ENCODE peak calls at places on chromosome 22, in ten cellular contexts. I, G, W, V, E, B, Q, P, D and H are unnamed samples.
A peak's percentile ranks its signal among the peaks of the same experiment; 100 is the strongest.

GRCh38 chr22:42747701-42748513 is 27.2 kb upstream of the A4GALT start:
- DNase-seq in P (no peak), W (no peak), E (peak; percentile 78), D (no peak), B (no peak), Q (peak; percentile 35), I (no peak), G (no peak), V (no peak), H (peak; percentile 46)

GRCh38 chr22:45129703-45130524 is 33.8 kb upstream of the NUP50 start:
- DNase-seq in D (no peak), P (no peak), Q (no peak), V (no peak), B (no peak), E (no peak), I (peak; percentile 22), G (no peak), W (no peak), H (no peak)

GRCh38 chr22:25774575-25775026 is 32.6 kb downstream of the MYO18B start:
- DNase-seq in W (no peak), P (no peak), V (no peak), D (no peak), Q (no peak), E (no peak), G (no peak), I (peak; percentile 82), B (no peak), H (no peak)

GRCh38 chr22:39179401-39179827 is 26.9 kb upstream of the CBX7 start:
- DNase-seq in I (peak; percentile 63), W (no peak), D (no peak), Q (no peak), E (no peak), V (no peak), B (peak; percentile 56), P (no peak), G (no peak), H (no peak)

GRCh38 chr22:50098052-50098451 is 8.2 kb downstream of the MOV10L1 start:
- DNase-seq in I (no peak), V (no peak), B (no peak), G (no peak), W (no peak), D (no peak), P (no peak), E (no peak), Q (no peak), H (no peak)

GRCh38 chr22:27641049-27641790 is 160.3 kb downstream of the MN1 start:
- DNase-seq in G (no peak), E (no peak), W (no peak), D (no peak), Q (no peak), V (no peak), B (peak; percentile 44), I (no peak), P (peak; percentile 41), H (no peak)

GRCh38 chr22:30434775-30435315 is 9.3 kb downstream of the MTFP1 start:
- DNase-seq in E (no peak), I (no peak), V (no peak), Q (no peak), P (no peak), B (peak; percentile 32), W (no peak), G (peak; percentile 25), D (no peak), H (no peak)

GRCh38 chr22:46969491-46969890 is 207.0 kb downstream of the TBC1D22A start:
- DNase-seq in Q (no peak), I (no peak), E (no peak), D (no peak), P (no peak), W (no peak), G (no peak), B (no peak), V (no peak), H (no peak)

GRCh38 chr22:32378703-32379272 is 21.1 kb downstream of the RFPL3 start:
- DNase-seq in D (no peak), V (no peak), E (peak; percentile 29), Q (no peak), W (no peak), B (no peak), G (no peak), I (peak; percentile 93), P (peak; percentile 25), H (no peak)

GRCh38 chr22:19819911-19820879 is 34.5 kb downstream of the GNB1L start:
- DNase-seq in G (no peak), E (no peak), V (no peak), Q (no peak), P (no peak), D (no peak), B (peak; percentile 76), I (no peak), W (no peak), H (no peak)

GRCh38 chr22:44326549-44326881 is 13.8 kb upstream of the SHISAL1 start:
- DNase-seq in W (no peak), Q (no peak), E (no peak), P (no peak), D (no peak), G (no peak), B (no peak), I (no peak), V (no peak), H (no peak)

GRCh38 chr22:30266445-30267381 is at the start of gene OSM:
- DNase-seq in E (no peak), W (no peak), Q (no peak), G (peak; percentile 87), B (no peak), I (no peak), D (no peak), V (peak; percentile 66), P (peak; percentile 37), H (no peak)

GRCh38 chr22:39928556-39929401 is 27.9 kb downstream of the GRAP2 start:
- DNase-seq in W (no peak), P (no peak), I (no peak), E (no peak), V (no peak), D (no peak), G (no peak), Q (no peak), B (no peak), H (no peak)

GRCh38 chr22:48101704-48102103 is 1339.3 kb downstream of the TBC1D22A start:
- DNase-seq in D (no peak), B (no peak), V (no peak), E (no peak), G (no peak), Q (no peak), P (no peak), I (no peak), W (no peak), H (no peak)

GRCh38 chr22:36510966-36511881 is 4.4 kb upstream of the FOXRED2 start:
- DNase-seq in P (no peak), E (peak; percentile 65), W (peak; percentile 28), D (no peak), I (peak; percentile 82), G (peak; percentile 45), V (no peak), Q (no peak), B (no peak), H (no peak)

GRCh38 chr22:29202231-29203192 is 3.2 kb upstream of the EMID1 start:
- DNase-seq in E (peak; percentile 62), G (peak; percentile 91), I (peak; percentile 68), W (peak; percentile 88), P (peak; percentile 31), Q (no peak), B (no peak), V (peak; percentile 63), D (peak; percentile 41), H (no peak)

GRCh38 chr22:45233386-45233785 is 7.3 kb downstream of the KIAA0930 start:
- DNase-seq in W (no peak), V (no peak), Q (no peak), P (no peak), I (no peak), E (no peak), D (no peak), G (no peak), B (no peak), H (no peak)

GRCh38 chr22:21457023-21457787 is 10.0 kb upstream of the TMEM191C start:
- DNase-seq in E (no peak), D (no peak), G (peak; percentile 42), Q (no peak), V (no peak), P (no peak), W (no peak), I (no peak), B (peak; percentile 72), H (no peak)

GRCh38 chr22:29080061-29080975 is 7.5 kb downstream of the KREMEN1 start:
- DNase-seq in G (no peak), B (no peak), I (no peak), W (no peak), D (no peak), P (no peak), Q (no peak), V (no peak), E (no peak), H (no peak)

GRCh38 chr22:45932066-45932465 is 44.9 kb downstream of the WNT7B start:
- DNase-seq in E (peak; percentile 3), Q (peak; percentile 42), W (no peak), V (no peak), G (no peak), I (no peak), P (no peak), D (no peak), B (no peak), H (no peak)

GRCh38 chr22:19656541-19657251 is 57.6 kb upstream of the SEPTIN5 start:
- DNase-seq in V (no peak), I (no peak), W (no peak), B (no peak), D (no peak), G (no peak), Q (no peak), P (no peak), E (no peak), H (no peak)

GRCh38 chr22:32059426-32059825 is 16.4 kb downstream of the SLC5A1 start:
- DNase-seq in B (no peak), P (no peak), G (no peak), W (no peak), D (no peak), V (no peak), E (no peak), Q (no peak), I (no peak), H (no peak)

GRCh38 chr22:47777426-47777825 is 1015.0 kb downstream of the TBC1D22A start:
- DNase-seq in E (no peak), W (no peak), V (no peak), P (no peak), I (no peak), G (no peak), B (no peak), Q (no peak), D (no peak), H (no peak)

GRCh38 chr22:25282671-25283561 is 63.5 kb downstream of the CRYBB2 start:
- DNase-seq in B (no peak), V (no peak), Q (no peak), E (no peak), P (no peak), W (no peak), D (no peak), I (peak; percentile 96), G (no peak), H (no peak)

GRCh38 chr22:47161631-47162030 is 399.2 kb downstream of the TBC1D22A start:
- DNase-seq in Q (no peak), D (no peak), V (no peak), P (no peak), W (no peak), B (peak; percentile 84), G (peak; percentile 43), E (no peak), I (no peak), H (no peak)

GRCh38 chr22:29108137-29108536 is 35.3 kb downstream of the KREMEN1 start:
- DNase-seq in E (peak; percentile 33), I (no peak), D (no peak), P (no peak), B (no peak), V (no peak), Q (no peak), W (no peak), G (no peak), H (no peak)

GRCh38 chr22:37048133-37048532 is 3.4 kb upstream of the KCTD17 start:
- DNase-seq in V (no peak), E (no peak), D (no peak), G (no peak), I (peak; percentile 40), W (no peak), P (no peak), B (no peak), Q (no peak), H (no peak)